ENCODE peak calls at places on chromosome 1, in four cellular contexts. Q is foreskin fibroblast, P is heart left ventricle, N is fibroblast of the aortic adventitia. J is an unnamed sample.

GRCh38 chr1:244150071-244150470 is 99.0 kb downstream of the ZBTB18 start:
- DNase-seq in Q (peak; percentile 85), P (no peak), N (no peak), J (no peak)

GRCh38 chr1:106879538-106879937 is 176.9 kb upstream of the PRMT6 start:
- DNase-seq in N (peak; percentile 18), P (peak; percentile 70), Q (no peak), J (no peak)

GRCh38 chr1:227744668-227745067 is 9.4 kb downstream of the SNAP47 start:
- DNase-seq in N (no peak), Q (no peak), P (no peak), J (no peak)

GRCh38 chr1:78511334-78511733 is 20.6 kb downstream of the PTGFR start:
- DNase-seq in N (no peak), P (no peak), Q (no peak), J (no peak)

GRCh38 chr1:37817481-37817880 is 9.5 kb upstream of the YRDC start:
- DNase-seq in P (peak; percentile 51), N (no peak), Q (no peak), J (no peak)

GRCh38 chr1:3557366-3557765 is 53.9 kb downstream of the MEGF6 start:
- DNase-seq in Q (no peak), N (peak; percentile 58), P (no peak), J (no peak)

GRCh38 chr1:17909634-17910033 is 154.5 kb downstream of the ACTL8 start:
- DNase-seq in P (no peak), Q (peak; percentile 65), N (peak; percentile 30), J (no peak)

GRCh38 chr1:115828101-115829022 is 12.6 kb downstream of the NHLH2 start:
- DNase-seq in P (peak; percentile 27), N (no peak), Q (peak; percentile 34), J (peak; percentile 16)

GRCh38 chr1:117179471-117179870 is 31.3 kb downstream of the VTCN1 start:
- DNase-seq in Q (peak; percentile 24), P (no peak), N (no peak), J (no peak)

GRCh38 chr1:173152585-173152984 is 54.5 kb downstream of the TNFSF4 start:
- DNase-seq in Q (no peak), P (no peak), N (no peak), J (no peak)

GRCh38 chr1:245019904-245020486 is 134.8 kb upstream of the KIF26B start:
- DNase-seq in P (no peak), Q (no peak), N (no peak), J (no peak)

GRCh38 chr1:59776960-59777852 is 37.5 kb upstream of the HOOK1 start:
- DNase-seq in P (no peak), Q (peak; percentile 66), N (peak; percentile 31), J (no peak)

GRCh38 chr1:204813522-204813921 is 57.1 kb upstream of the NFASC start:
- DNase-seq in P (no peak), Q (no peak), N (no peak), J (no peak)

GRCh38 chr1:119318466-119319309 is 49.9 kb upstream of the HAO2 start:
- DNase-seq in P (no peak), Q (peak; percentile 6), N (no peak), J (no peak)

DNA sequence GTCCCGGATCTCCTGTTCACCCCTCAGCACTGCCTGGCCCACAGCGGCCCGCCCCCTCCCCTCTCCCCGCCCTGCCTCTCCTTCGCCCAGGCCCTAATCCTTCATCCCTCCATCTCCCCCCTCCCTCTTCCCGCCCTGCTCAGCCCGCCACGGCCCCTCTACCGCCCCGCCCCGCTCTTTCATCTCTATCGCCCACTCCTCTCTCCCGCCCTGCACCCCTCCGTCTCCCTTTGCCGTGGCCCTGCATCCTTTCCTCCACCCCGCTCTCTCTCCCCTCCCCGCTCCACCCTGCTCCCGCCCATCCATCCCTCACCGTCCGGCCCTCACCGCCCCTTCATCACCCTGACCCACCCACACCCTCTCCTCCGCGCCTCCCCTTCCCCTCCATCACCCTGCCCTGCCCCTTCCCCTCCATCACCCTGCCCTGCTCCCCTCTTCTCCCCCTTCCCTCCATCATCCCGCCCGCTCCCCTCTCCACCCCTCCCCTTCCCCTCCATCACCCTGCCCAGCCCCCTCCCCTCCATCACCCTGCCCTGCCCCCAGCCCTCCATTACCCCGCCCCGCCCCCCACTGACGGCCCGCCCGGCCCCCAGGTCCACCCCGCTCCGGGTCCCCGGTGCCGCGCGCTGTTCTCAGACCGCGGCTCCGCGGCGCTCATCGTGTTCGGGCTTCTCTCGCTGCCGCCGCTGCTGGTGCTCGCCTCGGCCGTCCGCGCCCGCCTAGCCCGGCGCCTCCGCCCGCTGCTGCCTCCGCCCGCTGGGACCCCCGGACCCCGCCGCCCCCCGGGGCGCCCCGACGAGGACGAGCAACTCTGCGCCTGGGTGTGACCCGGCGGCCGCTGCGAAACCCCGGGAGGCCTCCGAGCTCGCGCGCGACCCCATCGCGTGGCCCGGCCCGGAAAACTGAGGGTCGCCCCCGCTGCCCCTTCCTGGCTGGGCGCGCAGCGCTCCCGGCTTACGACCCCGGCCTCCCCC is 6.2 kb upstream of the ANKRD65 start:
- DNase-seq in Q (peak; percentile 51), P (no peak), N (no peak), J (no peak)
- H3K4me3 ChIP-seq in Q (peak overlapping the region; percentile 35), P (peak overlapping the region; percentile 58), N (peak overlapping the region; percentile 54), J (peak overlapping the region; percentile 40)

GRCh38 chr1:46194641-46195179 is 3.5 kb downstream of the POMGNT1 start:
- DNase-seq in P (no peak), Q (no peak), N (no peak), J (no peak)
- H3K4me3 ChIP-seq in P (no peak overlapping the region), Q (no peak overlapping the region), N (no peak overlapping the region), J (no peak overlapping the region)

GRCh38 chr1:44799770-44800584 is at the start of gene PLK3:
- DNase-seq in Q (peak; percentile 99), P (peak; percentile 98), N (peak; percentile 98), J (peak; percentile 93)

GRCh38 chr1:44803312-44804095 is 3.3 kb downstream of the PLK3 start:
- DNase-seq in P (peak; percentile 22), N (no peak), Q (peak; percentile 40), J (no peak)

GRCh38 chr1:44803062-44803311 is 2.8 kb downstream of the PLK3 start:
- DNase-seq in N (no peak), Q (peak; percentile 1), P (no peak), J (no peak)

GRCh38 chr1:44801491-44802305 is 1.5 kb downstream of the PLK3 start:
- DNase-seq in N (peak; percentile 39), P (peak; percentile 28), Q (peak; percentile 47), J (no peak)

GRCh38 chr1:44802306-44803061 is 2.3 kb downstream of the PLK3 start:
- DNase-seq in P (peak; percentile 35), Q (peak; percentile 51), N (no peak), J (no peak)
- H3K4me3 ChIP-seq in P (peak overlapping the region; percentile 84), Q (peak overlapping the region; percentile 75), N (peak overlapping the region; percentile 93), J (peak overlapping the region; percentile 92)

DNA sequence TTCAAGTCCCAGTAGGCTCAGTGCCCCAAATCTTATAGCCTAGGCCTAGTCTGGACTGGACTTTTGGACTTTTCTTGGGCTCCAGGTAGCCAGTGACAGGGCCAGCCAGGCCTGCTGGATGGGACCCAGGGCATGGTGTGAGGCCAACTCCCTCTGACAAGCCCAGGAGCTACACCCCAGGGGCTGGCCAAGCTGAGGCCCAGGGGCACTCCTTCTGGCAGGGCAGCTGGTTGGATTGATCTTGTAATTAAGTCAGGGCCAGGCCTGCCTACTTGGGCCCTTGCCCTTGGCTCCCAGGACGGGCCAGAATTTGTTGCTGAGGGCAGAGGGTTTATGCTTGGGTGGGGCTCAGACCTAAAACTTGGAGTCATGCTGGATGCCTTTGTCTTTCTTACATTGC is 20.7 kb downstream of the KCNA2 start:
- DNase-seq in N (no peak), P (no peak), Q (no peak), J (no peak)
- H3K4me3 ChIP-seq in N (no peak overlapping the region), P (no peak overlapping the region), Q (no peak overlapping the region), J (no peak overlapping the region)

GRCh38 chr1:36166136-36166535 is 10.2 kb downstream of the MAP7D1 start:
- DNase-seq in Q (no peak), P (no peak), N (no peak), J (no peak)
- H3K4me3 ChIP-seq in Q (no peak overlapping the region), P (no peak overlapping the region), N (no peak overlapping the region), J (no peak overlapping the region)

GRCh38 chr1:166679369-166679768 is 159.9 kb upstream of the POGK start:
- DNase-seq in N (no peak), Q (no peak), P (no peak), J (no peak)

GRCh38 chr1:166676981-166677380 is 162.3 kb upstream of the POGK start:
- DNase-seq in P (no peak), Q (no peak), N (no peak), J (no peak)

GRCh38 chr1:166671627-166672026 is 167.6 kb upstream of the POGK start:
- DNase-seq in N (no peak), P (no peak), Q (no peak), J (no peak)

GRCh38 chr1:166673722-166674121 is 165.6 kb upstream of the POGK start:
- DNase-seq in P (no peak), Q (no peak), N (no peak), J (no peak)

GRCh38 chr1:166675213-166675612 is 164.1 kb upstream of the POGK start:
- DNase-seq in N (no peak), Q (no peak), P (no peak), J (no peak)
- H3K4me3 ChIP-seq in N (no peak overlapping the region), Q (no peak overlapping the region), P (no peak overlapping the region), J (no peak overlapping the region)

J was measured in skeletal muscle cell.